ENCODE peak calls at places on chromosomes 13 and 19, in nine cellular contexts. E is CD4-positive, alpha-beta memory T cell; H is effector memory CD4-positive, alpha-beta T cell; B is left lung; V is brain microvascular endothelial cell; N is fibroblast of lung; S is CD4-positive, alpha-beta T cell; I is GM23248; O is tibial artery. U is an unnamed sample.

GRCh38 chr19:48258350-48258749 is 2.6 kb upstream of the CARD8 start:
- DNase-seq in E (peak; percentile 29), H (peak; percentile 13), B (no peak), V (no peak), N (peak; percentile 21), S (no peak), I (no peak), O (no peak), U (no peak)

GRCh38 chr19:3609779-3610719 is 3.4 kb upstream of the TBXA2R start:
- DNase-seq in E (no peak), H (no peak), B (peak; percentile 48), V (no peak), N (no peak), S (no peak), I (peak; percentile 36), O (no peak), U (no peak)

GRCh38 chr19:15062036-15062435 is 12.8 kb downstream of the CASP14 start:
- DNase-seq in E (no peak), H (no peak), B (no peak), V (no peak), N (no peak), S (no peak), I (no peak), O (no peak), U (no peak)

GRCh38 chr13:51035469-51035868 is 75.6 kb downstream of the C13orf42 start:
- DNase-seq in E (no peak), H (no peak), B (no peak), V (no peak), N (no peak), S (no peak), I (no peak), O (no peak), U (no peak)

GRCh38 chr19:30358319-30358718 is 13.9 kb upstream of the ZNF536 start:
- DNase-seq in E (no peak), H (no peak), B (no peak), V (no peak), N (no peak), S (no peak), I (no peak), O (peak; percentile 10), U (no peak)

GRCh38 chr19:29384676-29385075 is 141.1 kb upstream of the VSTM2B start:
- DNase-seq in E (no peak), H (no peak), B (no peak), V (no peak), N (no peak), S (no peak), I (no peak), O (no peak), U (no peak)

GRCh38 chr13:32415019-32415418 is 12.9 kb downstream of the N4BP2L1 start:
- DNase-seq in E (no peak), H (no peak), B (no peak), V (no peak), N (no peak), S (no peak), I (peak; percentile 32), O (no peak), U (no peak)

GRCh38 chr19:29448046-29448445 is 77.7 kb upstream of the VSTM2B start:
- DNase-seq in E (no peak), H (no peak), B (no peak), V (no peak), N (no peak), S (no peak), I (no peak), O (no peak), U (no peak)

GRCh38 chr13:28497143-28497876 is 2.4 kb upstream of the FLT1 start:
- DNase-seq in E (no peak), H (no peak), B (no peak), V (no peak), N (no peak), S (no peak), I (no peak), O (no peak), U (no peak)

GRCh38 chr13:28494861-28495585 is at the start of gene FLT1:
- DNase-seq in E (no peak), H (no peak), B (peak; percentile 89), V (no peak), N (peak; percentile 32), S (no peak), I (peak; percentile 70), O (no peak), U (no peak)

GRCh38 chr13:28493740-28494536 is 990 bp downstream of the FLT1 start:
- DNase-seq in E (no peak), H (no peak), B (peak; percentile 82), V (no peak), N (no peak), S (no peak), I (peak; percentile 51), O (no peak), U (no peak)

GRCh38 chr13:28494537-28494860 is 429 bp downstream of the FLT1 start:
- DNase-seq in E (no peak), H (no peak), B (peak; percentile 81), V (no peak), N (no peak), S (no peak), I (peak; percentile 59), O (no peak), U (no peak)

DNA sequence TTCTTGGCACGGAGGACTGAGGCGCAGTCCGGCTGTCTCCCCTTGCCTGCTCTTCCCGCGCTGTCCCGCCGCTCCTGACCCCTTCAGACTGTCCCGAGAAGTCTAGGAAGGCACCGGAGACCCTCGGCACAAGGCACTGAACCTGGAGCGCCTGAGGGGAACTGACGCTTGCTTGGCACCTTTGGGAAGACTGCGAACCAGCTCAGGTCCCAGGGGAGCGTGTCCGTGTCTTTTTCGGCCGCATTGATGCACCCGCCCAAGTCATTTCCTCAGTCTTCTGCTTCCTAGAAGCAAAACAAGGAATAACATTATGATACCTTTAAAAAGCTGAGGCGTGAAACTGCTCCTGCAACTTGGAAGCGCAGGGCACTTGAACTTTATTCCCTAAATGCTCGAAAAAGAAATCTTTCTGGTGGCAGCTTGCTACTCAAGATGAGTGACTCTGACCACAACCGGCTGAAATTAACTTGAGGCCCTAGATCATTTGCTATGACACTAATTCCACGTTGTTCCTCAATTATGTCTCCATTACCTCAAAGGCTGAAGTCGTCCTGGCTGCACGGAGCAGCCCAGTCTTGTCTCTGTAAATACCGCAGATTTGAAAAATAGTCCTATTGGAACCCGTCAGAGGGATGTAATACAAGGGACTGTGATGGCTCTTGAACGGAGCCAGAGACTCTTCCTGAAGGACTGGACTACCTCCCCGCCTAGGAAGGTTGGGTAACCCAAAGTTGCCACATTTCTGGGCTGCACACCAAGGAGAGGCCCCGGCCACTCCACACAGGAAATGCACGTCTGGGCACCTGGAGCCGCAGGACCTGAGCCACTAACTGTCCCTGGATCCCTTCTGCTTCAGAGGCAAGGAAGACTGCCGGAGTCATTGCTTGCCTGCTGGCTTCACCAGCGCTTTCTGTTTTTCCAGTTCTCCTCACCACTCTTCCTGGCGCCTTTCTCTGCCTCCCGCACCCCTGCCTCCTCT is 947 bp upstream of the FLT1 start:
- DNase-seq in E (no peak), H (no peak), B (peak; percentile 61), V (no peak), N (no peak), S (no peak), I (peak; percentile 17), O (no peak), U (no peak)
- H3K27ac ChIP-seq in E (no peak overlapping the region), H (no peak overlapping the region), B (peak overlapping the region; percentile 81), V (no peak overlapping the region), N (no peak overlapping the region), S (no peak overlapping the region), I (no peak overlapping the region), O (no peak overlapping the region), U (no peak overlapping the region)

GRCh38 chr19:34732548-34733255 is 1.3 kb upstream of the ZNF181 start:
- DNase-seq in E (no peak), H (no peak), B (no peak), V (no peak), N (no peak), S (no peak), I (no peak), O (no peak), U (no peak)
- H3K27ac ChIP-seq in E (no peak overlapping the region), H (no peak overlapping the region), B (peak overlapping the region; percentile 92), V (no peak overlapping the region), N (peak overlapping the region; percentile 99), S (no peak overlapping the region), I (peak overlapping the region; percentile 97), O (peak overlapping the region; percentile 94), U (no peak overlapping the region)

GRCh38 chr13:100432611-100433010 is 156.0 kb downstream of the GGACT start:
- DNase-seq in E (no peak), H (no peak), B (no peak), V (no peak), N (no peak), S (no peak), I (no peak), O (no peak), U (no peak)

GRCh38 chr13:100433475-100433874 is 155.1 kb downstream of the GGACT start:
- DNase-seq in E (no peak), H (no peak), B (no peak), V (no peak), N (no peak), S (no peak), I (no peak), O (no peak), U (no peak)

GRCh38 chr13:100436099-100436498 is 152.5 kb downstream of the GGACT start:
- DNase-seq in E (no peak), H (no peak), B (no peak), V (no peak), N (no peak), S (no peak), I (no peak), O (no peak), U (no peak)

GRCh38 chr13:100438059-100438788 is 150.4 kb downstream of the GGACT start:
- DNase-seq in E (no peak), H (no peak), B (no peak), V (no peak), N (no peak), S (no peak), I (no peak), O (no peak), U (no peak)

DNA sequence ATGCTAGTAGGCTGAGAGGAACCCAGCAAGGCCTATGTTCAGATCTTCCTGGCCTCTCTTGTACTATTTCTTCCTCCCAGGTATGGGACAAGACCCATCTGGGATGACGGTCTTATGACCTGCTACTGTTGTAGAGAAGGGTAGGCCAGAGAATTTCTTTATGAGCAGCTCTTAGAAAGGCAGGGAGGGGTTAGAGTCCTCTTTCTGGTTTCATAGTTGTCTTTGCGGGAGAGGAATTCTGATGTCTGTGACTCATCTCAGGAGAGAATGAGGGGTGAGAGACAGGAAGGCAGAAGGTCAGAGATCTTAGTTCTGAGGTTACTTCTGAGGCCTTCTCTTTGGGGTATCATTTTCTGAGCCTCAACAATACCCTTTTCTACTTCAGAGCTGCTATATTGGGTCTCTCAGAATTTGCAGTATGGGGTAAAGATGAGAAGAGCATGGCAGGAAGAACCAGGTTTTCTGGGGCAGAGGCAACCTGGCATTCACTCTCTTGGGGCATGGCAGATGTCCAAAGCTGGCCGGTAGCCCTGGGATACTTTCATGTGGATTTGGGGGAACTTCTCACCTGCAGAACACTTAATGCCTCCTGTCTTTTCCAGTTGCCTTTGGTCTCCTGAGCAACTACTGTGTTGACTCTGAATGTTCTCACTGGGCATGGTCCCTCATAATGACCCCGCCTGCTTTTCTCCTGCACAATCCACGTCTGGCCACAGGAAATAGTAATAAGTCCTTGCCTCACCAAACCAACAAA is 154.4 kb downstream of the GGACT start:
- DNase-seq in E (no peak), H (no peak), B (no peak), V (peak; percentile 62), N (peak; percentile 73), S (no peak), I (peak; percentile 34), O (no peak), U (no peak)
- H3K27ac ChIP-seq in E (no peak overlapping the region), H (no peak overlapping the region), B (no peak overlapping the region), V (peak overlapping the region; percentile 9), N (no peak overlapping the region), S (no peak overlapping the region), I (no peak overlapping the region), O (no peak overlapping the region), U (no peak overlapping the region)

GRCh38 chr19:5016781-5017180 is 47.9 kb downstream of the KDM4B start:
- DNase-seq in E (no peak), H (no peak), B (no peak), V (no peak), N (no peak), S (no peak), I (no peak), O (no peak), U (no peak)
- H3K27ac ChIP-seq in E (no peak overlapping the region), H (no peak overlapping the region), B (no peak overlapping the region), V (no peak overlapping the region), N (no peak overlapping the region), S (no peak overlapping the region), I (no peak overlapping the region), O (no peak overlapping the region), U (no peak overlapping the region)

U was measured in SK-N-MC.